ENCODE peak calls at places on chromosome 11, in nine cellular contexts. M is lower leg skin; Z is activated naive CD4-positive, alpha-beta T cell treated with Interleukin-2 at 50 U/mL for 16 hours; F is central memory CD4-positive, alpha-beta T cell; G is stimulated activated CD4-positive, alpha-beta T cell treated with anti-CD3 and anti-CD28 coated beads, Interleukin-4, amount 100 ng/mL, for 48 hours; J is NCI-H774; R is HL-60; I is neural crest cell; Y is keratinocyte. P is an unnamed sample.

GRCh38 chr11:416051-416756 is 1.4 kb upstream of the SIGIRR start:
- DNase-seq in G (no peak), Y (no peak), R (no peak), M (no peak), J (no peak), I (no peak), Z (no peak), F (no peak), P (no peak)

GRCh38 chr11:127288926-127289325 is 288.4 kb upstream of the KIRREL3 start:
- DNase-seq in M (no peak), Z (no peak), J (no peak), I (no peak), F (no peak), Y (no peak), R (no peak), G (no peak), P (no peak)

GRCh38 chr11:12377106-12377823 is at the start of gene PARVA:
- DNase-seq in Z (no peak), F (no peak), R (no peak), I (peak), Y (no peak), G (no peak), J (no peak), M (peak), P (peak)

GRCh38 chr11:86570020-86570419 is 102.4 kb downstream of the ME3 start:
- DNase-seq in M (no peak), Y (no peak), R (no peak), Z (no peak), I (no peak), G (no peak), J (no peak), F (no peak), P (no peak)

GRCh38 chr11:110801328-110801727 is 89.1 kb upstream of the ARHGAP20 start:
- DNase-seq in G (no peak), R (no peak), Y (no peak), M (no peak), Z (no peak), J (no peak), F (no peak), I (no peak), P (no peak)

GRCh38 chr11:70128435-70128906 is 50.4 kb downstream of the ANO1 start:
- DNase-seq in R (no peak), M (no peak), Y (no peak), Z (no peak), I (no peak), J (no peak), G (no peak), F (no peak), P (no peak)

GRCh38 chr11:37322333-37323194 is 724.5 kb upstream of the RAG2 start:
- DNase-seq in Y (no peak), G (no peak), M (no peak), F (no peak), Z (no peak), J (no peak), R (no peak), I (no peak), P (no peak)

GRCh38 chr11:1285316-1285744 is 24.1 kb downstream of the TOLLIP start:
- DNase-seq in G (no peak), I (no peak), R (no peak), J (no peak), Y (no peak), Z (no peak), M (no peak), F (no peak), P (no peak)

GRCh38 chr11:87432006-87432405 is 394.3 kb downstream of the TMEM135 start:
- DNase-seq in J (no peak), I (no peak), Z (no peak), F (no peak), G (no peak), Y (no peak), R (no peak), M (no peak), P (no peak)

GRCh38 chr11:68641880-68642279 is 42.5 kb upstream of the GAL start:
- DNase-seq in R (no peak), F (no peak), Y (no peak), Z (no peak), J (no peak), I (no peak), G (no peak), M (no peak), P (no peak)

GRCh38 chr11:44469412-44469811 is 96.1 kb upstream of the CD82 start:
- DNase-seq in M (no peak), R (no peak), I (no peak), G (no peak), F (no peak), J (no peak), Y (no peak), Z (no peak), P (no peak)

GRCh38 chr11:118526688-118527087 is 586 bp upstream of the TTC36 start:
- DNase-seq in Y (no peak), I (no peak), Z (no peak), M (no peak), R (no peak), J (no peak), G (no peak), F (no peak), P (no peak)

GRCh38 chr11:45876401-45876800 is 9.1 kb upstream of the MAPK8IP1 start:
- DNase-seq in I (no peak), F (no peak), Z (no peak), G (no peak), J (no peak), M (no peak), R (no peak), Y (no peak), P (no peak)

GRCh38 chr11:9144828-9145227 is 53.4 kb upstream of the SCUBE2 start:
- DNase-seq in F (no peak), Z (no peak), R (no peak), G (no peak), M (no peak), Y (no peak), J (no peak), I (no peak), P (no peak)

P was measured in NCI-H1930.